ENCODE peak calls at places on chromosome 16, in four cellular contexts. R is dorsolateral prefrontal cortex, T is endothelial cell, B is GM23338. Y is an unnamed sample.

GRCh38 chr16:10126686-10127085 is 55.5 kb downstream of the GRIN2A start:
- DNase-seq in T (no peak), B (no peak), R (no peak), Y (no peak)

GRCh38 chr16:56647641-56648431 is 3.9 kb upstream of the MT1B start:
- DNase-seq in B (peak), T (no peak), R (no peak), Y (no peak)

GRCh38 chr16:52515068-52515671 is 31.8 kb downstream of the TOX3 start:
- DNase-seq in T (no peak), B (peak), R (no peak), Y (no peak)

GRCh38 chr16:87528690-87529579 is 36.1 kb upstream of the ZCCHC14 start:
- DNase-seq in T (no peak), B (no peak), R (no peak), Y (no peak)

GRCh38 chr16:65846210-65846602 is 520.3 kb upstream of the CDH5 start:
- DNase-seq in B (no peak), T (no peak), R (no peak), Y (no peak)

GRCh38 chr16:8957061-8957392 is 6.7 kb downstream of the USP7 start:
- DNase-seq in R (no peak), B (no peak), T (no peak), Y (no peak)

GRCh38 chr16:47136101-47136820 is 7.5 kb downstream of the NETO2 start:
- DNase-seq in R (no peak), T (no peak), B (no peak), Y (no peak)

GRCh38 chr16:49472598-49472997 is 99.0 kb downstream of the C16orf78 start:
- DNase-seq in R (no peak), B (peak), T (no peak), Y (no peak)

GRCh38 chr16:63890072-63890471 is 1231.8 kb downstream of the CDH11 start:
- DNase-seq in R (no peak), T (no peak), B (no peak), Y (no peak)

GRCh38 chr16:75647138-75647491 is 350 bp downstream of the KARS1 start:
- DNase-seq in B (no peak), R (no peak), T (no peak), Y (no peak)

GRCh38 chr16:57252148-57252721 is 7.2 kb downstream of the ARL2BP start:
- DNase-seq in B (no peak), R (no peak), T (no peak), Y (no peak)

GRCh38 chr16:24539850-24540484 is 601 bp downstream of the RBBP6 start:
- DNase-seq in R (no peak), B (peak), T (peak), Y (peak)

GRCh38 chr16:50207652-50208051 is 54.5 kb downstream of the TENT4B start:
- DNase-seq in T (no peak), R (no peak), B (no peak), Y (no peak)

GRCh38 chr16:85844786-85845185 is 45.3 kb downstream of the COX4I1 start:
- DNase-seq in R (no peak), T (no peak), B (no peak), Y (no peak)

GRCh38 chr16:31459722-31460581 is 651 bp downstream of the ARMC5 start:
- DNase-seq in T (peak), B (peak), R (peak), Y (peak)

GRCh38 chr16:56780646-56781045 is 50.7 kb downstream of the NUP93 start:
- DNase-seq in T (no peak), R (no peak), B (no peak), Y (no peak)

GRCh38 chr16:84810518-84811273 is 9.1 kb upstream of the CRISPLD2 start:
- DNase-seq in R (no peak), B (no peak), T (no peak), Y (no peak)

GRCh38 chr16:9008335-9009260 is 44.9 kb upstream of the USP7 start:
- DNase-seq in B (peak), T (peak), R (peak), Y (peak)

GRCh38 chr16:58409316-58409973 is 17.2 kb downstream of the GINS3 start:
- DNase-seq in R (no peak), B (no peak), T (no peak), Y (no peak)

GRCh38 chr16:27370318-27370717 is 31.7 kb upstream of the IL21R start:
- DNase-seq in R (no peak), T (no peak), B (no peak), Y (no peak)

GRCh38 chr16:15993946-15994665 is 44.7 kb downstream of the ABCC1 start:
- DNase-seq in T (no peak), B (no peak), R (no peak), Y (no peak)

GRCh38 chr16:27642753-27643152 is 92.8 kb downstream of the KATNIP start:
- DNase-seq in B (peak), R (no peak), T (no peak), Y (no peak)

GRCh38 chr16:88346680-88347505 is 35.9 kb upstream of the ZNF469 start:
- DNase-seq in B (no peak), T (no peak), R (no peak), Y (no peak)

GRCh38 chr16:86313631-86314030 is 196.7 kb upstream of the FOXF1 start:
- DNase-seq in R (no peak), T (no peak), B (no peak), Y (no peak)

GRCh38 chr16:31386157-31386984 is 6.8 kb upstream of the ITGAD start:
- DNase-seq in T (no peak), B (peak), R (no peak), Y (no peak)

GRCh38 chr16:68993885-68994284 is 111.6 kb upstream of the HAS3 start:
- DNase-seq in T (no peak), R (no peak), B (no peak), Y (no peak)

DNA sequence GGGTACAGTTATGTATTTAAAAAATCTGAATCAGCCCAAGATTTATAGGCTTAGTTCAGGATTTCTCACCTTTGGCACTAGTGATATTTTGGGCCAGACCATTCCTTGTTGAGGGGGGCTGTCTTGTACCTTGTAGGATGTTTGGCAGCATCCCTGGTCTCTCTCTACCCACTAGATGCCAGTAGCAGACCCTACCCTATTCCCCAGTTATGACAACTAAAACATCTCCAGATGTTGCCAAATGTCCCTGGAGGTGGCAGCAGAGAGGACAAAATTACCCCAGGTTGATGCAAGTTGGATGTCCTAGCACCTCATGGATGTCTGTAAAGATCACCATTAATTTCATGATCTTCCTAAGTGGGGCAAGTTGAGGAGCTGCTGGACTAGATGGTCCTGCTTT is 45.8 kb downstream of the SYT17 start:
- DNase-seq in T (no peak), B (no peak), R (no peak), Y (no peak)
- TF ChIP-seq CTCF in T (no peak), B (no peak), R (no peak), Y (no peak)

GRCh38 chr16:67720236-67720635 is 1.1 kb upstream of the GFOD2 start:
- DNase-seq in T (no peak), B (no peak), R (no peak), Y (no peak)
- TF ChIP-seq CTCF in T (no peak), B (no peak), R (no peak), Y (no peak)

GRCh38 chr16:4556112-4556511 is at the start of gene C16orf96:
- DNase-seq in B (no peak), T (no peak), R (no peak), Y (no peak)

GRCh38 chr16:4548124-4548523 is 8.0 kb upstream of the C16orf96 start:
- DNase-seq in B (no peak), R (no peak), T (no peak), Y (no peak)

GRCh38 chr16:4556580-4556979 is 440 bp downstream of the C16orf96 start:
- DNase-seq in R (no peak), B (no peak), T (no peak), Y (no peak)

DNA sequence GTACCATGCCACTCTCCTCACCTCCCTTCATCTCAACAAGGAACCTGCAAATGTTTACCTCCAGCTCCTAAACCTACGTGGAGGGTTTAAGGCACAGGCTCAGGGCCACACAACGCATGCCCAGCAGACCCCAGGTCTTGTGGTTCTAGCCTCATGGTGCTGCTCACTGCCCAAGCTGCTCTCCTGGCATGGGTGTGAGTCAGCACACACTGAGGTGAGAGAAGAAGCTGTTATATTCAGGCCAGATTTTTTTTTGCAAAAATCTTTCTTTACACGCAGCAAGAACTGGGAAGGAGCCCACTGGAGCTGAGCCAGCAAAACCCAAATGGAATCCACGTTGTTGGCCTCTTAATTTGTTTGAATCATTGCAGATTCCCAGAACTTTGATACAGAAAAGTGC is 5.6 kb upstream of the C16orf96 start:
- DNase-seq in T (no peak), B (no peak), R (no peak), Y (no peak)
- TF ChIP-seq CTCF in T (no peak), B (no peak), R (no peak), Y (no peak)

DNA sequence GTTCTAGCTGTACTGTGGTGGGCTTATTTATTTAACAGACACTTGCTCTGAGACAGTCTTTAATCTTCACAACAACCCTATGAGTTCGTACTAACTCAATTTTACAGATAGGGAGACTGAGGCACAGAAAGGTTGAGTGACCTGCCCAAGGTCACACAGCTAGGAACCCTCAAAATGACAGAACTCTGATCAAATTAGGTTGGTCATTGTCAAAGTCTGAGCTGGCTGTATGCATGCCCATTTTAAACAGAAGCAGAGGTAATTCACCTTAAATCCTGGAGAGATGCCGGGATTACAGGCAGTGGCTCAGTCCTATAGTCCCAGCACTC is 24.9 kb downstream of the LAT start:
- DNase-seq in T (no peak), R (no peak), B (no peak), Y (no peak)
- TF ChIP-seq CTCF in T (no peak), R (no peak), B (no peak), Y (no peak)

DNA sequence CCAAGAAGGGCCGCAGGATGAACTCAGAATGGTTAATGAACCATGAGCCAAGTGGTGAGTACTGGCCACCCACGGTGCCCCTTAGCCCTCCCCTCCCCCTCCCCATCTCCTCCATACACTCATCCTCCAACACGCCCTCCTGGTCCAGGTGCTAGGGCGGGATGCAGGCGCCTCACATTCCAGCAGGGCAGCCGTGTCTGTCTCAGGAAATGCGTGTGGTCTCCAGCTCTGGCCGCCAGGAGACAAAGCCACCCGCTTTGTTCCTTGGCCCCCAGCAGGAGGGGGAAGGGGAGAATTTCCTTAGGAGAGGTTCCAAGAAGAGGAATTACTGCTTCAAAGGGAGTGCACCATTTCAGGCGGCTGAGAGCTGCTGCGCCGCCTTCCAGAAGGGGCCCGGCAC is 29.8 kb upstream of the RMI2 start:
- DNase-seq in T (peak), R (no peak), B (peak), Y (peak)
- TF ChIP-seq CTCF in T (peak), R (no peak), B (peak), Y (no peak)

Y was measured in mesothelial cell of epicardium.